ENCODE peak calls at places on chromosome 5, in eight cellular contexts. B is activated T-cell treated with anti-CD3 and anti-CD28 coated beads, Interleukin-2, amount 50 U/mL, for 24 hours; Q is substantia nigra; Z is fibroblast of pulmonary artery; F is cardiac septum; H is DMS79; C is left ventricle myocardium inferior; N is left cardiac atrium. E is an unnamed sample.

GRCh38 chr5:81631124-81631523 is 119.8 kb downstream of the SSBP2 start:
- DNase-seq in B (no peak), Q (no peak), Z (no peak), F (no peak), H (no peak), C (no peak), N (no peak), E (no peak)

GRCh38 chr5:82306151-82306550 is 28.0 kb upstream of the RPS23 start:
- DNase-seq in B (no peak), Q (no peak), Z (no peak), F (no peak), H (no peak), C (no peak), N (no peak), E (no peak)

GRCh38 chr5:149685494-149685893 is 44.6 kb upstream of the PPARGC1B start:
- DNase-seq in B (no peak), Q (no peak), Z (no peak), F (no peak), H (no peak), C (no peak), N (no peak), E (no peak)

GRCh38 chr5:151082274-151082902 is 1.6 kb upstream of the TNIP1 start:
- DNase-seq in B (no peak), Q (no peak), Z (no peak), F (no peak), H (no peak), C (no peak), N (no peak), E (no peak)

GRCh38 chr5:74648835-74649286 is 8.3 kb upstream of the ENC1 start:
- DNase-seq in B (no peak), Q (no peak), Z (peak; percentile 82), F (no peak), H (peak; percentile 16), C (no peak), N (no peak), E (peak; percentile 28)

GRCh38 chr5:113806250-113806649 is 292.8 kb downstream of the YTHDC2 start:
- DNase-seq in B (no peak), Q (no peak), Z (peak; percentile 43), F (no peak), H (no peak), C (no peak), N (no peak), E (peak; percentile 10)

GRCh38 chr5:131394128-131394527 is 130.3 kb downstream of the CDC42SE2 start:
- DNase-seq in B (no peak), Q (no peak), Z (peak; percentile 75), F (no peak), H (no peak), C (no peak), N (no peak), E (no peak)

GRCh38 chr5:118007262-118007661 is 981.1 kb downstream of the DTWD2 start:
- DNase-seq in B (no peak), Q (no peak), Z (peak; percentile 2), F (no peak), H (no peak), C (no peak), N (no peak), E (no peak)

GRCh38 chr5:170636206-170636605 is 132.4 kb downstream of the KCNIP1 start:
- DNase-seq in B (no peak), Q (no peak), Z (no peak), F (no peak), H (no peak), C (no peak), N (no peak), E (no peak)

GRCh38 chr5:33321026-33321425 is 119.7 kb upstream of the TARS1 start:
- DNase-seq in B (no peak), Q (no peak), Z (peak; percentile 100), F (no peak), H (no peak), C (no peak), N (peak; percentile 34), E (no peak)

GRCh38 chr5:125424374-125424773 is 677.9 kb upstream of the ZNF608 start:
- DNase-seq in B (no peak), Q (no peak), Z (no peak), F (no peak), H (peak; percentile 7), C (no peak), N (no peak), E (no peak)

GRCh38 chr5:32780508-32780919 is 69.4 kb downstream of the NPR3 start:
- DNase-seq in B (no peak), Q (no peak), Z (peak; percentile 21), F (no peak), H (no peak), C (no peak), N (no peak), E (no peak)

GRCh38 chr5:142358121-142358520 is 33.3 kb upstream of the SPRY4 start:
- DNase-seq in B (no peak), Q (no peak), Z (no peak), F (peak; percentile 7), H (no peak), C (no peak), N (no peak), E (no peak)

GRCh38 chr5:158832096-158832495 is 267.6 kb downstream of the EBF1 start:
- DNase-seq in B (no peak), Q (no peak), Z (no peak), F (no peak), H (no peak), C (no peak), N (no peak), E (no peak)

GRCh38 chr5:144698454-144698853 is 527.8 kb downstream of the KCTD16 start:
- DNase-seq in B (no peak), Q (no peak), Z (no peak), F (no peak), H (no peak), C (no peak), N (no peak), E (no peak)

GRCh38 chr5:138986186-138986775 is 111.1 kb upstream of the LRRTM2 start:
- DNase-seq in B (no peak), Q (no peak), Z (no peak), F (no peak), H (no peak), C (no peak), N (no peak), E (no peak)

GRCh38 chr5:171592741-171593140 is 173.3 kb downstream of the FGF18 start:
- DNase-seq in B (no peak), Q (no peak), Z (no peak), F (no peak), H (no peak), C (no peak), N (no peak), E (no peak)

GRCh38 chr5:120545007-120545406 is 80.9 kb downstream of the PRR16 start:
- DNase-seq in B (no peak), Q (no peak), Z (no peak), F (no peak), H (no peak), C (no peak), N (no peak), E (no peak)

GRCh38 chr5:83988293-83988685 is 267.6 kb upstream of the HAPLN1 start:
- DNase-seq in B (no peak), Q (no peak), Z (no peak), F (no peak), H (no peak), C (no peak), N (no peak), E (no peak)

GRCh38 chr5:169777112-169777511 is 140.0 kb downstream of the DOCK2 start:
- DNase-seq in B (no peak), Q (no peak), Z (no peak), F (no peak), H (no peak), C (no peak), N (no peak), E (no peak)

GRCh38 chr5:111627862-111628261 is 115.5 kb upstream of the STARD4 start:
- DNase-seq in B (peak; percentile 33), Q (no peak), Z (no peak), F (no peak), H (no peak), C (no peak), N (no peak), E (no peak)

GRCh38 chr5:378301-378891 is 56.9 kb downstream of the AHRR start:
- DNase-seq in B (peak; percentile 56), Q (no peak), Z (no peak), F (no peak), H (no peak), C (no peak), N (no peak), E (no peak)

GRCh38 chr5:120405291-120405864 is 58.7 kb upstream of the PRR16 start:
- DNase-seq in B (no peak), Q (no peak), Z (peak; percentile 89), F (no peak), H (no peak), C (no peak), N (no peak), E (no peak)

GRCh38 chr5:74578356-74579044 is 62.0 kb downstream of the ENC1 start:
- DNase-seq in B (no peak), Q (no peak), Z (no peak), F (no peak), H (no peak), C (no peak), N (no peak), E (no peak)

GRCh38 chr5:180609817-180610550 is 18.7 kb upstream of the SCGB3A1 start:
- DNase-seq in B (no peak), Q (no peak), Z (no peak), F (no peak), H (no peak), C (no peak), N (no peak), E (no peak)

GRCh38 chr5:138943615-138944173 is 68.6 kb upstream of the LRRTM2 start:
- DNase-seq in B (no peak), Q (no peak), Z (no peak), F (no peak), H (no peak), C (no peak), N (no peak), E (no peak)

GRCh38 chr5:52657231-52657645 is 130.5 kb upstream of the ITGA1 start:
- DNase-seq in B (no peak), Q (no peak), Z (peak; percentile 74), F (no peak), H (peak; percentile 55), C (no peak), N (no peak), E (peak; percentile 25)

GRCh38 chr5:147188200-147189108 is 46.4 kb upstream of the STK32A start:
- DNase-seq in B (no peak), Q (peak; percentile 28), Z (peak; percentile 84), F (no peak), H (peak; percentile 4), C (no peak), N (peak; percentile 36), E (peak; percentile 35)

GRCh38 chr5:134735243-134735642 is 3.1 kb upstream of the CAMLG start:
- DNase-seq in B (no peak), Q (no peak), Z (no peak), F (no peak), H (no peak), C (no peak), N (no peak), E (no peak)

GRCh38 chr5:41924526-41924871 is 582 bp upstream of the FBXO4 start:
- DNase-seq in B (no peak), Q (no peak), Z (no peak), F (no peak), H (no peak), C (no peak), N (no peak), E (no peak)

GRCh38 chr5:167678457-167678856 is 613.0 kb upstream of the WWC1 start:
- DNase-seq in B (no peak), Q (no peak), Z (peak; percentile 12), F (no peak), H (no peak), C (no peak), N (no peak), E (no peak)